ENCODE peak calls at places on chromosomes 2 and 18, in ten cellular contexts. U is uterus, G is OCI-LY7, X is psoas muscle, O is left lung, Q is left ventricle myocardium inferior, K is cardiac fibroblast, Z is thoracic aorta, R is AG09309, T is astrocyte of the spinal cord. P is an unnamed sample.

GRCh38 chr2:64207573-64207972 is 63.4 kb upstream of the PELI1 start:
- DNase-seq in U (no peak), K (no peak), T (no peak), R (no peak), O (no peak), Z (no peak), Q (no peak), X (no peak), G (no peak), P (no peak)

GRCh38 chr2:162242586-162243304 is 500 bp downstream of the FAP start:
- DNase-seq in Z (no peak), T (peak), R (peak), U (no peak), K (peak), G (no peak), Q (no peak), O (no peak), X (no peak), P (peak)

GRCh38 chr2:11344956-11345671 is 678 bp upstream of the ROCK2 start:
- DNase-seq in K (peak), O (peak), Q (peak), X (peak), Z (peak), U (peak), G (peak), T (peak), R (peak), P (peak)

GRCh38 chr2:171403181-171403580 is 30.6 kb downstream of the METTL8 start:
- DNase-seq in X (no peak), G (no peak), R (no peak), O (no peak), Z (no peak), T (peak), K (peak), U (no peak), Q (no peak), P (peak)

GRCh38 chr18:3792711-3793110 is 342.7 kb downstream of the TGIF1 start:
- DNase-seq in R (no peak), U (no peak), K (no peak), Q (no peak), O (no peak), G (no peak), X (no peak), Z (no peak), T (no peak), P (no peak)

GRCh38 chr18:36450264-36450663 is 152.8 kb downstream of the FHOD3 start:
- DNase-seq in R (no peak), O (no peak), K (no peak), Z (no peak), Q (no peak), U (no peak), X (no peak), G (no peak), T (no peak), P (no peak)

GRCh38 chr2:26740890-26741302 is 23.2 kb upstream of the SLC35F6 start:
- DNase-seq in G (no peak), Q (no peak), K (no peak), T (no peak), Z (no peak), U (no peak), O (no peak), R (no peak), X (no peak), P (no peak)

GRCh38 chr2:126506786-126507185 is 149.2 kb upstream of the GYPC start:
- DNase-seq in U (no peak), Q (no peak), G (no peak), O (no peak), X (no peak), Z (no peak), T (no peak), K (no peak), R (no peak), P (no peak)

GRCh38 chr2:126886201-126886905 is 12.3 kb upstream of the TEX51 start:
- DNase-seq in Z (no peak), X (peak), G (peak), R (no peak), O (peak), U (peak), T (peak), Q (peak), K (peak), P (peak)

GRCh38 chr18:58048243-58048642 is 4.2 kb downstream of the NEDD4L start:
- DNase-seq in T (no peak), X (no peak), G (no peak), Q (no peak), O (no peak), R (no peak), Z (no peak), K (no peak), U (no peak), P (no peak)

GRCh38 chr2:45567974-45568789 is 42.9 kb downstream of the SRBD1 start:
- DNase-seq in G (peak), R (no peak), Z (no peak), K (peak), X (no peak), T (peak), Q (no peak), U (no peak), O (no peak), P (no peak)

GRCh38 chr2:129877795-129878775 is 101.4 kb upstream of the RAB6C start:
- DNase-seq in G (peak), Z (no peak), T (peak), O (no peak), U (peak), R (no peak), K (no peak), Q (peak), X (peak), P (peak)

GRCh38 chr2:224104668-224105386 is 65.7 kb upstream of the SERPINE2 start:
- DNase-seq in Z (no peak), X (no peak), U (no peak), R (no peak), T (no peak), K (no peak), O (no peak), Q (no peak), G (no peak), P (no peak)

GRCh38 chr2:237860273-237860935 is 981 bp downstream of the RAMP1 start:
- DNase-seq in U (peak), Z (no peak), K (no peak), Q (no peak), O (no peak), G (no peak), T (no peak), X (peak), R (no peak), P (no peak)

GRCh38 chr2:69525261-69525660 is 88.0 kb upstream of the NFU1 start:
- DNase-seq in T (peak), K (no peak), Z (no peak), O (no peak), X (no peak), R (no peak), G (no peak), Q (no peak), U (no peak), P (no peak)

GRCh38 chr2:60995376-60995775 is 22.1 kb upstream of the PEX13 start:
- DNase-seq in Z (no peak), R (no peak), U (no peak), K (no peak), X (no peak), G (no peak), Q (no peak), O (no peak), T (no peak), P (no peak)

GRCh38 chr18:28183418-28184078 is 6.6 kb upstream of the CDH2 start:
- DNase-seq in U (no peak), G (no peak), R (peak), X (no peak), O (no peak), T (no peak), K (peak), Z (no peak), Q (no peak), P (no peak)

GRCh38 chr2:50346104-50346503 is 685.8 kb downstream of the NRXN1 start:
- DNase-seq in K (no peak), Q (no peak), U (no peak), Z (no peak), X (no peak), T (no peak), O (no peak), G (no peak), R (no peak), P (no peak)

GRCh38 chr2:96985181-96985580 is 1.2 kb downstream of the FAM178B start:
- DNase-seq in U (no peak), X (no peak), R (no peak), T (no peak), K (no peak), Z (no peak), Q (no peak), G (no peak), O (no peak), P (no peak)

GRCh38 chr18:12839057-12839525 is 44.9 kb downstream of the PTPN2 start:
- DNase-seq in Z (no peak), U (no peak), Q (no peak), O (no peak), X (no peak), G (peak), K (no peak), T (no peak), R (no peak), P (peak)

DNA sequence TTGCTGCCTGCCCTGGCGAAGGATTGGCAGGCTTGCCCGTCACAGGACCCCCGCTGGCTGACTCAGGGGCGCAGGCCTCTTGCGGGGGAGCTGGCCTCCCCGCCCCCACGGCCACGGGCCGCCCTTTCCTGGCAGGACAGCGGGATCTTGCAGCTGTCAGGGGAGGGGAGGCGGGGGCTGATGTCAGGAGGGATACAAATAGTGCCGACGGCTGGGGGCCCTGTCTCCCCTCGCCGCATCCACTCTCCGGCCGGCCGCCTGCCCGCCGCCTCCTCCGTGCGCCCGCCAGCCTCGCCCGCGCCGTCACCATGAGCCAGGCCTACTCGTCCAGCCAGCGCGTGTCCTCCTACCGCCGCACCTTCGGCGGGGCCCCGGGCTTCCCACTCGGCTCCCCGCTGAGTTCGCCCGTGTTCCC is at the start of gene DES:
- DNase-seq in U (peak), Q (peak), X (peak), K (no peak), R (no peak), O (no peak), Z (no peak), G (no peak), T (no peak), P (peak)
- H3K4me3 ChIP-seq in U (peak), Q (peak), X (peak), K (no peak), R (no peak), O (no peak), Z (peak), G (no peak), T (no peak), P (no peak)

GRCh38 chr2:119208791-119209203 is 14.8 kb upstream of the STEAP3 start:
- DNase-seq in T (peak), K (peak), Z (no peak), X (no peak), G (no peak), U (no peak), Q (no peak), R (no peak), O (no peak), P (no peak)
- TF ChIP-seq CTCF in T (peak), K (no peak), Z (no peak), X (no peak), G (no peak), U (no peak), Q (no peak), R (no peak), O (no peak), P (no peak)

GRCh38 chr2:28297531-28297930 is 95.1 kb upstream of the FOSL2 start:
- DNase-seq in X (no peak), U (no peak), K (no peak), Z (no peak), T (no peak), Q (no peak), O (no peak), R (no peak), G (no peak), P (no peak)

GRCh38 chr2:28298406-28298805 is 94.3 kb upstream of the FOSL2 start:
- DNase-seq in R (no peak), K (no peak), U (no peak), X (no peak), G (no peak), O (no peak), Z (no peak), Q (no peak), T (no peak), P (no peak)

GRCh38 chr2:28296904-28297303 is 95.8 kb upstream of the FOSL2 start:
- DNase-seq in Z (no peak), R (no peak), Q (no peak), T (no peak), U (no peak), G (no peak), K (peak), X (no peak), O (no peak), P (peak)

GRCh38 chr2:28300921-28301341 is 91.7 kb upstream of the FOSL2 start:
- DNase-seq in G (no peak), Q (no peak), Z (no peak), U (no peak), R (peak), X (no peak), T (peak), K (peak), O (no peak), P (peak)

GRCh38 chr2:28300489-28300888 is 92.2 kb upstream of the FOSL2 start:
- DNase-seq in O (no peak), T (peak), Z (no peak), G (no peak), K (peak), Q (no peak), X (no peak), R (no peak), U (no peak), P (peak)
- H3K4me3 ChIP-seq in O (no peak), T (no peak), Z (peak), G (no peak), K (no peak), Q (no peak), X (no peak), R (no peak), U (no peak), P (peak)

GRCh38 chr2:133173224-133173623 is 395.0 kb downstream of the NCKAP5 start:
- DNase-seq in Z (no peak), G (no peak), O (no peak), T (no peak), K (no peak), Q (no peak), R (no peak), U (no peak), X (no peak), P (no peak)

GRCh38 chr2:133166024-133166423 is 402.2 kb downstream of the NCKAP5 start:
- DNase-seq in G (no peak), X (no peak), Z (no peak), U (no peak), R (no peak), O (no peak), K (peak), Q (no peak), T (no peak), P (no peak)

GRCh38 chr2:133169527-133169926 is 398.7 kb downstream of the NCKAP5 start:
- DNase-seq in U (no peak), Q (no peak), G (no peak), Z (no peak), X (no peak), K (no peak), O (no peak), R (no peak), T (no peak), P (no peak)

GRCh38 chr2:133167990-133168389 is 400.3 kb downstream of the NCKAP5 start:
- DNase-seq in T (no peak), U (no peak), O (no peak), K (no peak), X (no peak), R (no peak), G (no peak), Q (no peak), Z (no peak), P (no peak)

DNA sequence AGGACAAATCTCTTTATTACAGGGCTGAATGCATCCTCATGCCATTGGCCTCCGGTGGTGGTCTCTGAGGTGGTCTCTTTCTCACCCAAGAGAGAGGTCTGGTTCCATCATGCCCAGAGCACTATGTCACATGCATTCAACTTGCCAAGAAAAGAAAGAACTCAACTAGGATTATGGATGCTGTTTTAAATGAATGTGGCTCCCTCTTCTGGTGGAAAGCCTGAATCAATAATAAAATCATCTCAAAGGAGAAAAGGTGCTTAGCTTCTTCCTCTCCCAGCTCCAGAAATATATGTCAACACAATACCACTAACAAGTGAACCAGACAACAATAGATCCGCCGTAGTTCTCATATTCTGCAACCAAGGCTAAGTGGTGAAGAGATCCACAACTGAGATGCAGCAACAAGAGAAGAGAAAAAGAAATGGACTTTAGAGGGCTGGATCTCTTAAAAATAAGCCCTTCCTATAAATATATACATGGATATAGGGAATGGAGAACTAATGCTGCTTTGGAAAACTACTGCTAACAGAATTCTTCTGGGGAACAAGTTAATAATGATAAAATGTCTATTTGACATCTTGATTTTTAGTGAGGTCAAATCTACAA is 396.8 kb downstream of the NCKAP5 start:
- DNase-seq in Z (no peak), G (peak), X (no peak), K (peak), R (peak), T (peak), U (no peak), O (no peak), Q (no peak), P (peak)
- TF ChIP-seq CTCF in Z (peak), G (peak), X (peak), K (peak), R (peak), T (peak), U (peak), O (peak), Q (peak), P (peak)